ENCODE peak calls at places on chromosomes 16 and 17, in seven cellular contexts. R is HCT116, T is breast epithelium, I is RWPE1, C is cardiac muscle cell, H is fibroblast of villous mesenchyme, V is mucosa of descending colon. L is an unnamed sample.

GRCh38 chr17:79798296-79799173 is 1.7 kb upstream of the CBX8 start:
- DNase-seq in V (no peak), R (no peak), I (no peak), T (no peak), C (no peak), H (no peak), L (peak)

GRCh38 chr16:67271446-67271845 is 7.9 kb upstream of the PLEKHG4 start:
- DNase-seq in T (no peak), V (no peak), C (no peak), H (no peak), R (no peak), I (no peak), L (no peak)

GRCh38 chr17:8226536-8227237 is 16.3 kb upstream of the AURKB start:
- DNase-seq in T (peak), I (peak), H (peak), C (peak), R (peak), V (peak), L (peak)

GRCh38 chr17:22510504-22510903 is 818.2 kb downstream of the KCNJ18 start:
- DNase-seq in H (no peak), V (no peak), T (no peak), R (no peak), I (no peak), C (no peak), L (no peak)

GRCh38 chr16:17607624-17608023 is 136.9 kb upstream of the XYLT1 start:
- DNase-seq in C (no peak), R (no peak), H (no peak), V (no peak), I (no peak), T (no peak), L (no peak)

GRCh38 chr16:11218324-11218962 is 37.6 kb downstream of the SOCS1 start:
- DNase-seq in H (no peak), R (no peak), T (no peak), I (no peak), V (no peak), C (no peak), L (peak)

GRCh38 chr16:54193656-54194007 is 93.0 kb downstream of the IRX3 start:
- DNase-seq in I (peak), T (peak), C (peak), R (peak), V (peak), H (peak), L (peak)

GRCh38 chr17:11908711-11909146 is 88.5 kb downstream of the ZNF18 start:
- DNase-seq in I (no peak), V (no peak), R (no peak), C (no peak), H (no peak), T (no peak), L (no peak)

GRCh38 chr17:2218426-2218825 is 85.2 kb downstream of the SMG6 start:
- DNase-seq in T (no peak), C (no peak), V (no peak), R (no peak), H (no peak), I (peak), L (no peak)

GRCh38 chr17:74123350-74123749 is 80.1 kb upstream of the RPL38 start:
- DNase-seq in R (no peak), C (peak), H (no peak), T (no peak), V (no peak), I (no peak), L (peak)

GRCh38 chr17:65015855-65016254 is 40.7 kb downstream of the GNA13 start:
- DNase-seq in C (no peak), H (no peak), T (no peak), V (no peak), I (no peak), R (no peak), L (no peak)

GRCh38 chr17:65017375-65017774 is 39.2 kb downstream of the GNA13 start:
- DNase-seq in R (no peak), T (no peak), C (no peak), H (peak), I (no peak), V (no peak), L (no peak)

GRCh38 chr17:65011047-65011446 is 45.5 kb downstream of the GNA13 start:
- DNase-seq in I (no peak), V (no peak), R (no peak), H (no peak), C (no peak), T (no peak), L (no peak)

GRCh38 chr17:65009848-65010247 is 46.7 kb downstream of the GNA13 start:
- DNase-seq in V (no peak), T (no peak), C (no peak), H (no peak), R (no peak), I (no peak), L (no peak)

DNA sequence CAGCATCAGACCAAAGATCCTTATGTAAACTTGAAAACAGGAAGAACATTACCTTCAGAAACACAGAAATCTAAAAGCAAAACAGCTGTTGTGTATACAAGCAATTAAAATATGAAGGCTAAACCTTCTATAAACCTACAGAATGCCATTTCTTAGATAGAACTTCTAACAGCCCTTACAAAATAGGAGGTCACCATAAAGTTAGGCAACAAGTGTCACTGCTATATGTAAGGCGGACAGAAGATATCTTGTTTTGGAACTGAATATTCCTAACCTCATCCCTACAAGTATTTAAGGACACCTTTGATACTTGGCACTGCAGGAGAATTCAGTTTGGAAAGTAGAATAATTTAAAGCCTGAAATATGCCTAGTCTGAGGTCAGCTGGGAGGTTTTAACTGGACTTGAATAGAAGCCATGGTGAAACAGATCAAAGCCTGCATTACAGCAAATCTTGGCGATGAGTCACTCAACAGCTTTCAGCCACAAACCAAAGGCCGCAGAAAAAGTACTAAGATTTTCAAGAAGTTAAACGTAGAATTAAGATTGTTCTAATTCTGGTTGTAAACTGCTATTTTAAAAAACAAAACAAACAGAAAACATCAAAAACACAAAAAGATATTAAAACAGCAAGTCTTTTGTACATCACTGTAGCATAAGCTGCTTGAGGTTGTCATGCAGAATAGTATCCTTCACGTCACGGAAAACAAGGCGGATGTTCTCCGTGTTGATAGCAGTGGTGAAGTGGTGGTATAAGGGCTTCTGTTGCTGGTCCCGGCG is 42.7 kb downstream of the GNA13 start:
- DNase-seq in H (peak), T (no peak), R (peak), C (peak), V (no peak), I (peak), L (peak)
- TF ChIP-seq CTCF in H (no peak), T (no peak), R (no peak), C (no peak), V (no peak), I (no peak), L (no peak)

GRCh38 chr17:45048795-45049563 is 2.5 kb downstream of the DCAKD start:
- DNase-seq in H (no peak), I (no peak), V (no peak), C (no peak), T (no peak), R (no peak), L (no peak)
- TF ChIP-seq CTCF in H (peak), I (peak), V (no peak), C (peak), T (no peak), R (peak), L (peak)

GRCh38 chr17:72433797-72434196 is 313.0 kb downstream of the SOX9 start:
- DNase-seq in C (no peak), R (no peak), T (no peak), V (no peak), H (no peak), I (no peak), L (no peak)

GRCh38 chr17:72432143-72432604 is 311.4 kb downstream of the SOX9 start:
- DNase-seq in C (no peak), T (no peak), R (no peak), I (no peak), H (peak), V (peak), L (no peak)

GRCh38 chr17:72429066-72429638 is 308.3 kb downstream of the SOX9 start:
- DNase-seq in V (no peak), H (no peak), I (no peak), R (no peak), C (no peak), T (no peak), L (no peak)

GRCh38 chr17:72432881-72433280 is 312.1 kb downstream of the SOX9 start:
- DNase-seq in H (no peak), V (no peak), I (no peak), R (no peak), C (no peak), T (no peak), L (no peak)

GRCh38 chr17:72430611-72431432 is 310.0 kb downstream of the SOX9 start:
- DNase-seq in R (peak), C (peak), V (peak), T (no peak), H (no peak), I (no peak), L (no peak)
- TF ChIP-seq CTCF in R (peak), C (peak), V (peak), T (no peak), H (peak), I (no peak), L (peak)

GRCh38 chr17:67293251-67294203 is 48.5 kb upstream of the HELZ start:
- DNase-seq in V (peak), R (peak), I (peak), C (peak), T (no peak), H (peak), L (peak)
- TF ChIP-seq CTCF in V (peak), R (peak), I (no peak), C (peak), T (no peak), H (peak), L (peak)

DNA sequence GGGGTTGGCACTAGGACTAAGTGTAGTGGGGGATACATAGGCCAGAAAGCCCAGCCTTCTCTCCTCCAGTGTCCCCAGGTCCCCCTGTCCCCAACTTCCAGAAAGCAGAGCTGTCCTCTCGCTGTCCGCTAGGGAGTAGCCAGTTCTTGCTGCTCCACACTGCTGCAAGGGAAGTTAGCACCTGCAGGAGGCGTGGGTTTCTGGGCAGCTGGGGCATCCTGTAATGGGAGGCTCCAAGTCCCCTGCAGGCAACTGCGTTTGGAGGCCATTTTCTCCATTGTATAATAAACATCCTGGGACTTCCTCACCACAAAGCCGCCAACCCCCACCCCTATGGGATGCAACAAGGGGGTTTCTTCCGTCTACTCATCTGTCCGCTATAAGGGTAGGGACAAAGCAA is 1.7 kb downstream of the RPRML start:
- DNase-seq in T (no peak), I (no peak), H (peak), R (no peak), V (peak), C (peak), L (no peak)
- TF ChIP-seq CTCF in T (no peak), I (no peak), H (peak), R (peak), V (no peak), C (peak), L (peak)

GRCh38 chr17:81119223-81120148 is 45.8 kb upstream of the PVALEF start:
- DNase-seq in R (peak), H (peak), I (peak), V (peak), C (peak), T (peak), L (peak)
- TF ChIP-seq CTCF in R (peak), H (peak), I (peak), V (no peak), C (peak), T (no peak), L (no peak)

GRCh38 chr16:87933140-87933495 is 3.2 kb downstream of the CA5A start:
- DNase-seq in T (no peak), R (no peak), I (no peak), H (no peak), V (no peak), C (no peak), L (no peak)

GRCh38 chr16:87931504-87931903 is 4.8 kb downstream of the CA5A start:
- DNase-seq in V (no peak), H (peak), R (no peak), I (no peak), T (no peak), C (peak), L (no peak)

GRCh38 chr16:87927195-87927562 is 9.2 kb downstream of the CA5A start:
- DNase-seq in R (no peak), V (no peak), I (no peak), T (no peak), H (no peak), C (no peak), L (no peak)

GRCh38 chr16:87929986-87930385 is 6.3 kb downstream of the CA5A start:
- DNase-seq in R (no peak), H (no peak), C (no peak), I (no peak), T (no peak), V (no peak), L (no peak)

GRCh38 chr16:87930456-87930855 is 5.9 kb downstream of the CA5A start:
- DNase-seq in H (peak), V (no peak), I (no peak), R (no peak), C (peak), T (no peak), L (no peak)
- TF ChIP-seq CTCF in H (peak), V (no peak), I (no peak), R (peak), C (peak), T (no peak), L (peak)